ENCODE peak calls at places on chromosomes 4 and X, in nine cellular contexts. J, B, U, K, Q, F, A, V and I are unnamed samples.

GRCh38 chrX:40094900-40095587 is 2.7 kb downstream of the BCOR start:
- DNase-seq in V (no peak), A (no peak), B (no peak), J (no peak), K (peak; percentile 47), F (peak; percentile 36), Q (no peak), U (no peak), I (no peak)

GRCh38 chrX:131779313-131779712 is 235.4 kb downstream of the OR13H1 start:
- DNase-seq in B (no peak), Q (no peak), F (no peak), A (no peak), K (no peak), V (no peak), J (no peak), U (no peak), I (no peak)

GRCh38 chrX:53074987-53075386 is 7.2 kb upstream of the TSPYL2 start:
- DNase-seq in F (peak; percentile 41), J (no peak), U (no peak), B (no peak), Q (no peak), K (no peak), A (peak; percentile 49), V (peak; percentile 18), I (no peak)

GRCh38 chrX:39613508-39613921 is 484.2 kb downstream of the BCOR start:
- DNase-seq in B (no peak), Q (peak; percentile 63), J (peak; percentile 16), K (peak; percentile 9), A (no peak), U (peak; percentile 63), F (peak; percentile 67), V (peak; percentile 64), I (no peak)

GRCh38 chrX:111352424-111352823 is 59.6 kb downstream of the DCX start:
- DNase-seq in A (no peak), B (no peak), J (peak; percentile 90), Q (peak; percentile 78), V (no peak), F (no peak), U (no peak), K (peak; percentile 1), I (peak; percentile 24)

GRCh38 chrX:9906919-9907318 is 60.2 kb upstream of the CLDN34 start:
- DNase-seq in B (no peak), K (no peak), V (peak; percentile 43), A (peak; percentile 66), Q (no peak), U (no peak), J (no peak), F (peak; percentile 77), I (peak; percentile 57)

GRCh38 chr4:6962211-6963041 is 52.8 kb downstream of the TBC1D14 start:
- DNase-seq in F (no peak), U (no peak), K (no peak), V (no peak), B (no peak), J (no peak), A (no peak), Q (no peak), I (no peak)

GRCh38 chrX:117835034-117835433 is 281.6 kb downstream of the KLHL13 start:
- DNase-seq in Q (peak; percentile 50), A (no peak), J (no peak), V (peak; percentile 3), F (peak; percentile 21), B (no peak), U (no peak), K (no peak), I (no peak)

GRCh38 chr4:68342139-68342538 is 7.8 kb downstream of the YTHDC1 start:
- DNase-seq in Q (peak; percentile 66), F (no peak), A (no peak), B (no peak), K (peak; percentile 86), V (peak; percentile 24), U (no peak), J (peak; percentile 67), I (peak; percentile 10)

GRCh38 chrX:119541188-119541587 is 24.0 kb downstream of the STEEP1 start:
- DNase-seq in K (peak; percentile 83), A (no peak), U (no peak), F (peak; percentile 54), B (no peak), V (peak; percentile 8), Q (no peak), J (peak; percentile 74), I (no peak)

GRCh38 chrX:153667931-153668396 is 5.6 kb downstream of the PNCK start:
- DNase-seq in V (peak; percentile 85), A (peak; percentile 89), J (peak; percentile 56), Q (peak; percentile 95), F (peak; percentile 79), K (peak; percentile 72), B (peak; percentile 81), U (peak; percentile 89), I (no peak)

GRCh38 chrX:40173662-40174593 is 76.2 kb upstream of the BCOR start:
- DNase-seq in J (peak; percentile 8), U (no peak), Q (peak; percentile 86), V (peak; percentile 55), B (peak; percentile 68), A (peak; percentile 80), K (peak; percentile 62), F (peak; percentile 68), I (no peak)

GRCh38 chr4:159150838-159151390 is 48.0 kb downstream of the RAPGEF2 start:
- DNase-seq in U (no peak), Q (no peak), K (no peak), B (no peak), A (no peak), F (no peak), V (peak; percentile 43), J (no peak), I (no peak)

GRCh38 chr4:139956436-139957107 is 197.4 kb downstream of the MAML3 start:
- DNase-seq in U (no peak), B (no peak), J (peak; percentile 56), F (no peak), K (no peak), Q (no peak), V (no peak), A (no peak), I (no peak)

GRCh38 chr4:154135576-154135975 is 346.7 kb upstream of the SFRP2 start:
- DNase-seq in V (no peak), Q (no peak), U (no peak), K (no peak), F (no peak), J (no peak), B (no peak), A (no peak), I (no peak)

GRCh38 chr4:173413043-173413442 is 14.1 kb upstream of the SCRG1 start:
- DNase-seq in K (peak; percentile 22), V (no peak), Q (no peak), A (no peak), J (no peak), B (no peak), F (no peak), U (no peak), I (no peak)

GRCh38 chr4:141348589-141348988 is 127.9 kb downstream of the ZNF330 start:
- DNase-seq in Q (no peak), K (no peak), V (no peak), J (no peak), A (no peak), U (no peak), B (no peak), F (no peak), I (no peak)
- H3K27ac ChIP-seq in Q (no peak overlapping the region), K (no peak overlapping the region), V (no peak overlapping the region), J (no peak overlapping the region), A (peak overlapping the region; percentile 53), U (no peak overlapping the region), B (no peak overlapping the region), F (no peak overlapping the region), I (peak overlapping the region; percentile 4)

GRCh38 chrX:73922856-73923429 is 359.9 kb downstream of the CHIC1 start:
- DNase-seq in B (no peak), J (peak; percentile 39), A (no peak), V (no peak), U (no peak), K (peak; percentile 65), F (no peak), Q (no peak), I (no peak)

GRCh38 chrX:73913580-73913979 is 350.6 kb downstream of the CHIC1 start:
- DNase-seq in A (no peak), B (no peak), J (peak; percentile 53), F (no peak), U (no peak), V (no peak), Q (no peak), K (no peak), I (no peak)

GRCh38 chrX:73916489-73916888 is 353.5 kb downstream of the CHIC1 start:
- DNase-seq in A (no peak), F (no peak), J (no peak), K (no peak), Q (no peak), V (no peak), U (no peak), B (no peak), I (no peak)

GRCh38 chrX:73916931-73917657 is 354.1 kb downstream of the CHIC1 start:
- DNase-seq in B (no peak), Q (no peak), K (peak; percentile 82), A (no peak), F (no peak), J (peak; percentile 97), U (no peak), V (peak; percentile 69), I (peak; percentile 12)
- H3K27ac ChIP-seq in B (no peak overlapping the region), Q (no peak overlapping the region), K (peak overlapping the region; percentile 89), A (no peak overlapping the region), F (peak overlapping the region; percentile 53), J (peak overlapping the region; percentile 74), U (no peak overlapping the region), V (peak overlapping the region; percentile 75), I (peak overlapping the region; percentile 92)

DNA sequence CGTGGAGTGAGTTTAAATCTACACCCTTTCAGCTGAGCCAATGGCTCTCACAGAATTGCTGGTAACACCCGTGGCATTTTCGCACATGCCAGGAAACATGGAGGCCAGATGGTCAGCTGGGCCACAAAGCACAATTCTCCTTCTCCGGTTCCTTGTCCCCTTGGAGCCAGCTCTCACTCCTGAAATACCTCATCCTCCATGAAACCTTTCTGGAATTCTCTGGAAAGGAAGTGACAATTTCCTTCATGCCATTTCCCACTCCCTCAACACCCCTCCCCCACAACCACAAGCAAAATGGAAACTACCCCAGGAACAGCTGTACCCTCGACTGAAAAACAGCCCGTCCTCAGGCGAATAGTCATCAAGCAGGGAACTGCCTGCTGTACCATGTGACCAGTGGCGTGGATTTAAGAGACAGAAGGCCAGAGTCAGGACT is 24.7 kb downstream of the ELF4 start:
- DNase-seq in K (peak; percentile 16), U (no peak), J (peak; percentile 21), V (no peak), B (no peak), Q (no peak), F (no peak), A (no peak), I (no peak)
- H3K27ac ChIP-seq in K (peak overlapping the region; percentile 18), U (no peak overlapping the region), J (no peak overlapping the region), V (no peak overlapping the region), B (peak overlapping the region; percentile 71), Q (no peak overlapping the region), F (no peak overlapping the region), A (peak overlapping the region; percentile 83), I (no peak overlapping the region)

DNA sequence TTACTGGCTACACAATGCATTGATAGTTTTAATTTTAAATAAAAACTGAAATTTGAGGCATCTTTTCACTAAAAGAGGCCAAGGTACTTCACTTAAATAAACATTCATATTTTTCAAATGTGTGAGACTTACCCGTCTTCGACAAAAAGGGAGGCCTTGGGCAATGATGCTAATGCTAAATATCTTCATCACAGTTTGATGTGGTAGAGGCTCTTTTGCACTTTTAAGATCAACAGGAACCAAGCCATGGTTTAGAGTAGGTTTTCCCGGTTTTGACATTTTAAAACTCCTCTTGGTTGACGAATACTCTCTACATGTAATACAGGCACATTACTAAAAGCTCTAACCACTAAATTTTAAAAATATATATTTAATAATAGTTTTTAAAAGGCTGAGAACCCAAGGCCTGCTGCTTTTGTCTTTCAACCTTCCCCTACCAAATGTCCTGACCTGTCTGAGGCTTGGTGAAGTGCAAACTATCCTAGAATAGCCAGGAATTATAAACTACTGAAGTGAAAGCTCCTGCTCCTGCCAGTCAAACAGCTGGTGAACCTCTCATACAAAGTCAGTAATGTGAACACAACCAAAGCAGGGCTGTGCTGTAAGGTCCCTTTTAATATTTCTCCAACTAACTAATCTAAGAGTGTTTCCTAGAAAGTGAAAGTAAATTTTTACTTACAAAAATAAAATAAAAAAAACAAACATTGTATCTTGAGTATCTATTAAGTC is 153.7 kb downstream of the FBXW7 start:
- DNase-seq in V (no peak), A (no peak), J (no peak), Q (no peak), U (no peak), K (peak; percentile 26), F (no peak), B (no peak), I (no peak)
- H3K27ac ChIP-seq in V (no peak overlapping the region), A (peak overlapping the region; percentile 58), J (peak overlapping the region; percentile 41), Q (no peak overlapping the region), U (no peak overlapping the region), K (no peak overlapping the region), F (no peak overlapping the region), B (no peak overlapping the region), I (no peak overlapping the region)